ENCODE peak calls at places on chromosomes 11 and 22, in eight cellular contexts. P is Panc1; E is stimulated activated naive CD4-positive, alpha-beta T cell; J is transverse colon; Q is activated CD4-positive, alpha-beta memory T cell treated with anti-CD3 and anti-CD28 coated beads for 36 hours; D is NCI-H774; T is mucosa of descending colon; B is stimulated activated CD8-positive, alpha-beta memory T cell treated with anti-CD3 and anti-CD28 coated beads, Interleukin-4, amount 100 ng/mL, for 4 hours. U is an unnamed sample.

GRCh38 chr11:63179446-63180068 is 35.5 kb upstream of the SLC22A24 start:
- DNase-seq in P (no peak), E (no peak), J (no peak), Q (no peak), D (no peak), T (no peak), B (no peak), U (no peak)

GRCh38 chr11:122097419-122098001 is 18.5 kb downstream of the BLID start:
- DNase-seq in P (no peak), E (no peak), J (no peak), Q (no peak), D (no peak), T (no peak), B (no peak), U (no peak)

GRCh38 chr11:6251120-6251733 is 8.4 kb upstream of the CCKBR start:
- DNase-seq in P (peak; percentile 69), E (peak; percentile 12), J (peak; percentile 82), Q (peak; percentile 74), D (no peak), T (peak; percentile 54), B (no peak), U (no peak)

GRCh38 chr22:30251661-30252226 is 5.2 kb upstream of the LIF start:
- DNase-seq in P (no peak), E (no peak), J (no peak), Q (no peak), D (no peak), T (no peak), B (no peak), U (no peak)

GRCh38 chr11:965206-965775 is 39.6 kb downstream of the AP2A2 start:
- DNase-seq in P (no peak), E (no peak), J (no peak), Q (no peak), D (no peak), T (no peak), B (no peak), U (no peak)

GRCh38 chr11:61274084-61274483 is 21.0 kb downstream of the VWCE start:
- DNase-seq in P (no peak), E (no peak), J (no peak), Q (no peak), D (no peak), T (no peak), B (no peak), U (no peak)

GRCh38 chr22:31826443-31826842 is 72.6 kb downstream of the DEPDC5 start:
- DNase-seq in P (no peak), E (no peak), J (no peak), Q (no peak), D (no peak), T (no peak), B (no peak), U (no peak)

GRCh38 chr22:38866024-38866398 is 6.0 kb downstream of the CBX6 start:
- DNase-seq in P (no peak), E (no peak), J (no peak), Q (no peak), D (no peak), T (no peak), B (no peak), U (no peak)

GRCh38 chr11:123052884-123053721 is 8.8 kb downstream of the HSPA8 start:
- DNase-seq in P (no peak), E (no peak), J (no peak), Q (peak; percentile 40), D (no peak), T (no peak), B (no peak), U (no peak)

GRCh38 chr11:62664405-62665074 is 470 bp downstream of the C11orf98 start:
- DNase-seq in P (no peak), E (no peak), J (peak; percentile 74), Q (peak; percentile 69), D (peak; percentile 65), T (peak; percentile 79), B (no peak), U (no peak)

GRCh38 chr11:70556884-70557741 is 158.8 kb downstream of the CTTN start:
- DNase-seq in P (peak; percentile 56), E (no peak), J (peak; percentile 73), Q (no peak), D (no peak), T (peak; percentile 58), B (no peak), U (no peak)

GRCh38 chr11:72350752-72351151 is 83.6 kb downstream of the CLPB start:
- DNase-seq in P (no peak), E (no peak), J (no peak), Q (no peak), D (no peak), T (no peak), B (no peak), U (no peak)

GRCh38 chr11:5522308-5522707 is 5.8 kb upstream of the UBQLNL start:
- DNase-seq in P (no peak), E (no peak), J (no peak), Q (no peak), D (no peak), T (no peak), B (no peak), U (no peak)

GRCh38 chr11:72119188-72119587 is 6.7 kb upstream of the ANAPC15 start:
- DNase-seq in P (no peak), E (no peak), J (no peak), Q (no peak), D (no peak), T (no peak), B (no peak), U (no peak)